ENCODE peak calls at places on chromosomes 16 and 17, in eight cellular contexts. B is neural progenitor cell, O is cardiac muscle cell, T is Peyer's patch, P is fibroblast of lung, U is thyroid gland, K is substantia nigra, D is esophagus squamous epithelium. F is an unnamed sample.

GRCh38 chr16:84234656-84235285 is 5.0 kb downstream of the KCNG4 start:
- DNase-seq in B (no peak), O (no peak), T (no peak), P (peak), U (no peak), K (no peak), D (no peak), F (no peak)

GRCh38 chr17:39668141-39668924 is at the start of gene PNMT:
- DNase-seq in B (peak), O (peak), T (peak), P (peak), U (peak), K (peak), D (no peak), F (peak)

GRCh38 chr17:80877095-80877828 is 114.4 kb upstream of the CHMP6 start:
- DNase-seq in B (no peak), O (no peak), T (peak), P (no peak), U (no peak), K (no peak), D (no peak), F (no peak)

GRCh38 chr16:67177743-67178699 is 5.7 kb downstream of the MATCAP1 start:
- DNase-seq in B (peak), O (peak), T (peak), P (peak), U (peak), K (no peak), D (no peak), F (peak)

GRCh38 chr16:67388191-67388590 is 5.1 kb downstream of the TPPP3 start:
- DNase-seq in B (no peak), O (no peak), T (peak), P (no peak), U (no peak), K (no peak), D (no peak), F (no peak)

GRCh38 chr17:80855968-80856862 is 135.4 kb upstream of the CHMP6 start:
- DNase-seq in B (no peak), O (no peak), T (peak), P (peak), U (no peak), K (no peak), D (no peak), F (no peak)

GRCh38 chr16:4414187-4414909 is 2.0 kb downstream of the CORO7 start:
- DNase-seq in B (no peak), O (no peak), T (peak), P (no peak), U (no peak), K (no peak), D (no peak), F (no peak)

GRCh38 chr17:4955091-4955490 is 4.2 kb downstream of the ENO3 start:
- DNase-seq in B (no peak), O (no peak), T (no peak), P (no peak), U (no peak), K (no peak), D (no peak), F (no peak)

GRCh38 chr16:61432421-61432820 is 603.8 kb downstream of the CDH8 start:
- DNase-seq in B (peak), O (peak), T (no peak), P (no peak), U (no peak), K (no peak), D (no peak), F (no peak)

GRCh38 chr16:88785106-88785924 is at the start of gene PIEZO1:
- DNase-seq in B (peak), O (peak), T (peak), P (peak), U (peak), K (peak), D (no peak), F (peak)

GRCh38 chr16:88782454-88783390 is 2.3 kb downstream of the PIEZO1 start:
- DNase-seq in B (no peak), O (no peak), T (no peak), P (peak), U (no peak), K (peak), D (no peak), F (no peak)

GRCh38 chr16:88783391-88784073 is 1.5 kb downstream of the PIEZO1 start:
- DNase-seq in B (no peak), O (no peak), T (peak), P (peak), U (no peak), K (peak), D (no peak), F (no peak)

GRCh38 chr16:88784074-88784855 is 755 bp downstream of the PIEZO1 start:
- DNase-seq in B (peak), O (peak), T (peak), P (peak), U (peak), K (peak), D (no peak), F (peak)

GRCh38 chr16:88784856-88785105 is 239 bp downstream of the PIEZO1 start:
- DNase-seq in B (no peak), O (no peak), T (no peak), P (no peak), U (no peak), K (no peak), D (no peak), F (no peak)
- H3K27ac ChIP-seq in B (no peak), O (peak), T (peak), P (peak), U (peak), K (peak), D (peak), F (peak)

GRCh38 chr17:46773676-46774075 is 44.8 kb downstream of the WNT3 start:
- DNase-seq in B (no peak), O (no peak), T (peak), P (no peak), U (no peak), K (no peak), D (no peak), F (no peak)
- H3K27ac ChIP-seq in B (no peak), O (no peak), T (no peak), P (no peak), U (no peak), K (no peak), D (no peak), F (no peak)

GRCh38 chr16:27522173-27522707 is 27.5 kb downstream of the GTF3C1 start:
- DNase-seq in B (no peak), O (no peak), T (no peak), P (no peak), U (no peak), K (no peak), D (no peak), F (no peak)
- H3K27ac ChIP-seq in B (no peak), O (peak), T (no peak), P (no peak), U (no peak), K (no peak), D (no peak), F (no peak)

GRCh38 chr16:16021646-16021987 is 72.2 kb downstream of the ABCC1 start:
- DNase-seq in B (no peak), O (no peak), T (no peak), P (no peak), U (no peak), K (no peak), D (no peak), F (no peak)

GRCh38 chr16:16020291-16020690 is 70.9 kb downstream of the ABCC1 start:
- DNase-seq in B (no peak), O (no peak), T (no peak), P (no peak), U (no peak), K (no peak), D (no peak), F (no peak)

GRCh38 chr16:16022683-16023064 is 73.3 kb downstream of the ABCC1 start:
- DNase-seq in B (no peak), O (no peak), T (no peak), P (no peak), U (no peak), K (no peak), D (no peak), F (no peak)

GRCh38 chr16:16021020-16021419 is 71.6 kb downstream of the ABCC1 start:
- DNase-seq in B (no peak), O (no peak), T (no peak), P (no peak), U (no peak), K (no peak), D (no peak), F (no peak)

DNA sequence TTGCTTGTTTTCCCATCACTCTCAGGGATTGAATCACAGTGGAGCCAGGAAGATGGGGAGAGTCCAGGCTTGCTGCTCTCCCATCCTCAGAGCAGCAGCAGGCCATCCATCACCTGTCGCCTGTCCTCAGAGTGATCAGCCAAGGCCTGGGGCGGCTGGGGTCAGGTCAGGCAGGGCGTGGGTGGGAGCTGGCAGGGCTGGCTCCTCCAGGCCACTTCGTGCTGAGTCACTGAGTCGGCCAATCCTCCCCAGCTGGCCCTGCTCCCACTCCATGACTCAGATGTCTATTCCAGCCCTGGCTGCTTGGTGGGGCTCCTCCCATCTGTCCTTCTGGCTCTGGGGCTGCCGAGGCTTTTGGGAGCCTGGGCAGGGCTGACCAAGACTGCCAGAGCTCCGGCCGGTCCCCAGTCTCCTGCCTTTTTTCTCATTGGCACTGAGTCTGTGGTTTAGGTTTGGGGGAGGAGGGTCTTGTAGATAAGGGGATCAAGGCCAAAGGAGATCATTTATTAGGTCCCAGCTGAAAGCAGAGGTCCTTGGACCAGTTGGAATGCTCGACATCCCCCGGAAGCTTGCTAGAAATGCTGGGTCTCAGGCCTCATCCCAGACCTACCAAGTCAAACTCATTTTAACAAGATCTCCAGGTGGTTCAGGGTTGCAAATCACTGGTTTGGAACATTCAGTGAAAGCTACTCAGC is 72.7 kb downstream of the ABCC1 start:
- DNase-seq in B (peak), O (peak), T (peak), P (peak), U (peak), K (peak), D (peak), F (peak)
- H3K27ac ChIP-seq in B (no peak), O (peak), T (peak), P (peak), U (peak), K (no peak), D (peak), F (peak)

DNA sequence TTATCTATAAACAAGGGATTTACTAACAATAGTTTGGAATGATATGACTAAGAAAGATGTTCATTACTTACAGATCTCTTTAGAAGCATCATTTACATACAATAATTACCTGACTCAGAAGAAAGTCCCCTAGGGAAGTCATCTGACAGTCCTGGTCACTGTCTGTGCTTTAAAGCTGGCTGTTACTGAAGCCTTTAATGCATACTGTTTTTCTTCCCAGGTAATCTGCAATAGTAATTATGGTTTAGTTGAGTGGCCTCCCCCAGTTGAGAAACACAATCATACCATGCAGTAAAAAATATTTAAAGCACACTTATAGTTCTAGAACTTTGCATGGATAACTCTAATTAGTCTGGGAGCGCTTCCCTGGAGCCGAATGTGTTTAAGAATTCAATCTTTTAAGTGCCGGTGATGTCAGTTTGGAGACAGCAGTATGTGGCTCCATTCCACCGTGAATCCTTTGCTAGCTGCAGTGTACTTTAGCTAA is 121.1 kb downstream of the PRKCA start:
- DNase-seq in B (no peak), O (peak), T (no peak), P (no peak), U (peak), K (no peak), D (no peak), F (no peak)
- H3K27ac ChIP-seq in B (no peak), O (no peak), T (no peak), P (no peak), U (no peak), K (no peak), D (no peak), F (no peak)

GRCh38 chr16:77965346-77965745 is 57.0 kb upstream of the CLEC3A start:
- DNase-seq in B (no peak), O (peak), T (no peak), P (no peak), U (no peak), K (no peak), D (no peak), F (no peak)
- H3K27ac ChIP-seq in B (no peak), O (no peak), T (no peak), P (no peak), U (no peak), K (no peak), D (no peak), F (no peak)

GRCh38 chr17:52079496-52079895 is 79.0 kb downstream of the CA10 start:
- DNase-seq in B (no peak), O (no peak), T (no peak), P (no peak), U (no peak), K (no peak), D (no peak), F (no peak)
- H3K27ac ChIP-seq in B (no peak), O (no peak), T (no peak), P (no peak), U (no peak), K (no peak), D (no peak), F (no peak)

F was measured in body of pancreas.